ENCODE peak calls at places on chromosomes 4 and X, in eight cellular contexts. T is stomach; S is KBM-7; D is activated T-helper 1 cell treated with anti-CD3 and anti-CD28 coated beads, Interleukin-2, amount 50 U/mL, for 16 hours; O is germinal center; W is mucosa of gallbladder; C is psoas muscle; X is HFFc6. H is an unnamed sample.

GRCh38 chrX:30220646-30221045 is 5.3 kb downstream of the MAGEB2 start:
- DNase-seq in T (no peak), S (no peak), D (no peak), O (no peak), W (no peak), C (no peak), X (no peak), H (no peak)

GRCh38 chr4:67746797-67747495 is 7.2 kb downstream of the GNRHR start:
- DNase-seq in T (no peak), S (peak), D (no peak), O (peak), W (no peak), C (no peak), X (peak), H (no peak)

GRCh38 chrX:123731258-123731986 is 1.4 kb downstream of the THOC2 start:
- DNase-seq in T (no peak), S (peak), D (no peak), O (peak), W (no peak), C (no peak), X (no peak), H (peak)

GRCh38 chr4:143381171-143382118 is 44.8 kb downstream of the GAB1 start:
- DNase-seq in T (peak), S (no peak), D (no peak), O (no peak), W (peak), C (peak), X (peak), H (peak)

GRCh38 chr4:94714360-94714759 is 43.4 kb upstream of the BMPR1B start:
- DNase-seq in T (no peak), S (no peak), D (no peak), O (no peak), W (no peak), C (no peak), X (peak), H (peak)

GRCh38 chrX:16786791-16787735 is 797 bp downstream of the TXLNG start:
- DNase-seq in T (no peak), S (no peak), D (no peak), O (peak), W (no peak), C (peak), X (peak), H (peak)

GRCh38 chrX:152735860-152736511 is 2.4 kb downstream of the MAGEA12 start:
- DNase-seq in T (no peak), S (no peak), D (no peak), O (no peak), W (no peak), C (peak), X (no peak), H (no peak)

GRCh38 chrX:21509912-21510311 is 135.7 kb downstream of the CNKSR2 start:
- DNase-seq in T (no peak), S (no peak), D (no peak), O (no peak), W (no peak), C (no peak), X (peak), H (peak)

GRCh38 chrX:51867626-51868025 is 25.8 kb upstream of the MAGED1 start:
- DNase-seq in T (no peak), S (no peak), D (no peak), O (no peak), W (no peak), C (no peak), X (no peak), H (no peak)

GRCh38 chr4:147567276-147567675 is 49.9 kb upstream of the TMEM184C start:
- DNase-seq in T (no peak), S (no peak), D (no peak), O (no peak), W (no peak), C (no peak), X (no peak), H (no peak)

GRCh38 chr4:120672558-120673147 is 249.9 kb downstream of the PRDM5 start:
- DNase-seq in T (no peak), S (no peak), D (no peak), O (no peak), W (no peak), C (no peak), X (no peak), H (no peak)

GRCh38 chr4:127533028-127533700 is 99.6 kb upstream of the INTU start:
- DNase-seq in T (peak), S (no peak), D (no peak), O (no peak), W (peak), C (peak), X (no peak), H (peak)

GRCh38 chr4:63361628-63362027 is 1047.6 kb downstream of the TECRL start:
- DNase-seq in T (no peak), S (no peak), D (no peak), O (no peak), W (no peak), C (no peak), X (no peak), H (no peak)

GRCh38 chr4:83109480-83110221 is 4.9 kb downstream of the PLAC8 start:
- DNase-seq in T (peak), S (peak), D (no peak), O (peak), W (no peak), C (peak), X (peak), H (peak)

GRCh38 chr4:15963568-15963967 is 593 bp upstream of the FGFBP2 start:
- DNase-seq in T (no peak), S (no peak), D (no peak), O (peak), W (no peak), C (no peak), X (no peak), H (no peak)

GRCh38 chrX:97936296-97936695 is 1052.6 kb downstream of the RPA4 start:
- DNase-seq in T (no peak), S (no peak), D (no peak), O (no peak), W (no peak), C (no peak), X (no peak), H (no peak)

GRCh38 chrX:69082753-69083150 is 82.5 kb downstream of the PJA1 start:
- DNase-seq in T (no peak), S (no peak), D (no peak), O (no peak), W (no peak), C (no peak), X (no peak), H (no peak)

GRCh38 chrX:25531096-25531495 is 515.3 kb upstream of the ARX start:
- DNase-seq in T (no peak), S (no peak), D (no peak), O (no peak), W (no peak), C (no peak), X (no peak), H (peak)

GRCh38 chr4:150573534-150573933 is 8.4 kb upstream of the MAB21L2 start:
- DNase-seq in T (no peak), S (no peak), D (no peak), O (no peak), W (no peak), C (no peak), X (no peak), H (peak)

GRCh38 chrX:150044556-150044955 is 106.3 kb upstream of the EOLA2 start:
- DNase-seq in T (no peak), S (no peak), D (no peak), O (no peak), W (no peak), C (no peak), X (no peak), H (peak)

GRCh38 chrX:15930585-15930984 is 76.0 kb upstream of the AP1S2 start:
- DNase-seq in T (no peak), S (peak), D (no peak), O (no peak), W (no peak), C (no peak), X (no peak), H (peak)

GRCh38 chrX:65811558-65812228 is 144.2 kb downstream of the MSN start:
- DNase-seq in T (no peak), S (peak), D (no peak), O (no peak), W (no peak), C (no peak), X (no peak), H (no peak)

GRCh38 chr4:3715251-3716033 is 50.7 kb upstream of the ADRA2C start:
- DNase-seq in T (no peak), S (no peak), D (no peak), O (no peak), W (no peak), C (peak), X (no peak), H (no peak)

GRCh38 chr4:121800638-121800960 is 524 bp upstream of the EXOSC9 start:
- DNase-seq in T (no peak), S (no peak), D (no peak), O (no peak), W (no peak), C (no peak), X (no peak), H (no peak)

GRCh38 chrX:56729152-56729557 is at the start of gene NBDY:
- DNase-seq in T (peak), S (peak), D (no peak), O (peak), W (peak), C (peak), X (peak), H (peak)

GRCh38 chrX:47191331-47191730 is 2.3 kb upstream of the UBA1 start:
- DNase-seq in T (peak), S (peak), D (peak), O (peak), W (no peak), C (peak), X (no peak), H (peak)

GRCh38 chrX:96763608-96764007 is 79.0 kb downstream of the DIAPH2 start:
- DNase-seq in T (no peak), S (no peak), D (no peak), O (no peak), W (no peak), C (no peak), X (no peak), H (no peak)

GRCh38 chr4:26268246-26268645 is 52.6 kb upstream of the RBPJ start:
- DNase-seq in T (no peak), S (peak), D (no peak), O (no peak), W (no peak), C (no peak), X (no peak), H (no peak)

GRCh38 chr4:37770016-37770415 is 56.5 kb upstream of the PGM2 start:
- DNase-seq in T (no peak), S (no peak), D (no peak), O (no peak), W (no peak), C (no peak), X (peak), H (peak)

GRCh38 chrX:7586126-7586525 is 256.8 kb upstream of the VCX start:
- DNase-seq in T (no peak), S (peak), D (no peak), O (no peak), W (peak), C (no peak), X (peak), H (peak)

GRCh38 chr4:30537462-30537861 is 182.7 kb upstream of the PCDH7 start:
- DNase-seq in T (no peak), S (no peak), D (no peak), O (no peak), W (no peak), C (no peak), X (peak), H (peak)

GRCh38 chrX:145856181-145856580 is 38.6 kb downstream of the SLITRK2 start:
- DNase-seq in T (no peak), S (no peak), D (no peak), O (no peak), W (no peak), C (no peak), X (no peak), H (no peak)

GRCh38 chr4:82988323-82988832 is 22.2 kb downstream of the LIN54 start:
- DNase-seq in T (no peak), S (no peak), D (no peak), O (no peak), W (no peak), C (no peak), X (peak), H (peak)

GRCh38 chr4:60724623-60725022 is 475.5 kb upstream of the ADGRL3 start:
- DNase-seq in T (no peak), S (no peak), D (no peak), O (no peak), W (no peak), C (no peak), X (peak), H (peak)

H was measured in foreskin fibroblast.